ENCODE peak calls at places on chromosomes 2 and 18, in six cellular contexts. T is heart right ventricle, I is NB4, U is stomach, D is OCI-LY7, J is lung. Y is an unnamed sample.

GRCh38 chr2:150983498-150983897 is 278.2 kb downstream of the RBM43 start:
- DNase-seq in T (no peak), I (no peak), U (no peak), D (no peak), J (no peak), Y (no peak)

GRCh38 chr2:23412556-23413155 is 27.7 kb downstream of the KLHL29 start:
- DNase-seq in T (no peak), I (no peak), U (no peak), D (no peak), J (no peak), Y (no peak)

GRCh38 chr2:163601377-163601776 is 134.4 kb downstream of the FIGN start:
- DNase-seq in T (no peak), I (no peak), U (no peak), D (no peak), J (no peak), Y (no peak)

GRCh38 chr2:84257871-84258270 is 201.2 kb downstream of the SUCLG1 start:
- DNase-seq in T (no peak), I (no peak), U (no peak), D (no peak), J (no peak), Y (no peak)

GRCh38 chr2:30230479-30230854 is 867 bp upstream of the LBH start:
- DNase-seq in T (peak; percentile 53), I (no peak), U (no peak), D (peak; percentile 41), J (no peak), Y (no peak)

GRCh38 chr2:45259144-45259543 is 249.9 kb upstream of the SIX2 start:
- DNase-seq in T (no peak), I (no peak), U (peak; percentile 40), D (no peak), J (peak; percentile 41), Y (no peak)

GRCh38 chr2:37500031-37500430 is 155.6 kb downstream of the QPCT start:
- DNase-seq in T (no peak), I (no peak), U (no peak), D (no peak), J (no peak), Y (no peak)

GRCh38 chr2:62966995-62967394 is 83.6 kb upstream of the OTX1 start:
- DNase-seq in T (no peak), I (no peak), U (no peak), D (no peak), J (no peak), Y (no peak)

GRCh38 chr2:10495988-10496313 is 47.8 kb upstream of the ODC1 start:
- DNase-seq in T (no peak), I (no peak), U (peak; percentile 14), D (no peak), J (peak; percentile 27), Y (no peak)

GRCh38 chr2:214019973-214020345 is 390.9 kb upstream of the VWC2L start:
- DNase-seq in T (no peak), I (peak; percentile 21), U (no peak), D (no peak), J (no peak), Y (no peak)

GRCh38 chr18:22933958-22934423 is 863 bp downstream of the RBBP8 start:
- DNase-seq in T (no peak), I (no peak), U (no peak), D (no peak), J (no peak), Y (no peak)

GRCh38 chr2:25960920-25961319 is 21.4 kb downstream of the KIF3C start:
- DNase-seq in T (no peak), I (peak; percentile 80), U (no peak), D (no peak), J (no peak), Y (no peak)

GRCh38 chr2:130756041-130756720 is 841 bp downstream of the AMER3 start:
- DNase-seq in T (no peak), I (peak; percentile 17), U (no peak), D (no peak), J (no peak), Y (peak; percentile 5)

GRCh38 chr2:60424233-60424632 is 129.2 kb downstream of the BCL11A start:
- DNase-seq in T (no peak), I (no peak), U (no peak), D (no peak), J (no peak), Y (no peak)

GRCh38 chr2:196233033-196233807 is 61.8 kb upstream of the STK17B start:
- DNase-seq in T (no peak), I (peak; percentile 58), U (peak; percentile 50), D (peak; percentile 45), J (peak; percentile 45), Y (no peak)

GRCh38 chr2:123165616-123166015 is 859.5 kb upstream of the CNTNAP5 start:
- DNase-seq in T (no peak), I (no peak), U (no peak), D (no peak), J (no peak), Y (no peak)

GRCh38 chr2:45002661-45003210 is 6.5 kb downstream of the SIX2 start:
- DNase-seq in T (no peak), I (no peak), U (no peak), D (no peak), J (no peak), Y (no peak)

GRCh38 chr18:58668897-58669296 is 2.4 kb upstream of the MALT1 start:
- DNase-seq in T (no peak), I (peak; percentile 14), U (no peak), D (no peak), J (no peak), Y (no peak)

GRCh38 chr2:127051116-127051779 is 55.7 kb downstream of the BIN1 start:
- DNase-seq in T (peak; percentile 15), I (no peak), U (no peak), D (no peak), J (no peak), Y (no peak)

GRCh38 chr2:119647440-119648169 is 31.4 kb upstream of the TMEM177 start:
- DNase-seq in T (no peak), I (peak; percentile 56), U (no peak), D (peak; percentile 50), J (no peak), Y (no peak)

GRCh38 chr2:219010162-219010756 is 17.0 kb upstream of the CRYBA2 start:
- DNase-seq in T (no peak), I (peak; percentile 37), U (no peak), D (peak; percentile 44), J (no peak), Y (no peak)

GRCh38 chr2:130251865-130252620 is 53.8 kb upstream of the TUBA3E start:
- DNase-seq in T (no peak), I (no peak), U (no peak), D (no peak), J (no peak), Y (no peak)

GRCh38 chr18:6994719-6995430 is 122.7 kb downstream of the LAMA1 start:
- DNase-seq in T (no peak), I (no peak), U (no peak), D (no peak), J (no peak), Y (no peak)

GRCh38 chr2:200422071-200422470 is 87.8 kb downstream of the KCTD18 start:
- DNase-seq in T (no peak), I (no peak), U (no peak), D (no peak), J (no peak), Y (no peak)

GRCh38 chr18:48871391-48872166 is 79.2 kb downstream of the SMAD7 start:
- DNase-seq in T (no peak), I (no peak), U (no peak), D (no peak), J (no peak), Y (no peak)

GRCh38 chr18:8162797-8163196 is 446.4 kb upstream of the RAB12 start:
- DNase-seq in T (peak; percentile 52), I (no peak), U (no peak), D (no peak), J (no peak), Y (no peak)

GRCh38 chr2:184154438-184154837 is 443.9 kb upstream of the ZNF804A start:
- DNase-seq in T (no peak), I (peak; percentile 2), U (no peak), D (no peak), J (no peak), Y (no peak)

GRCh38 chr2:15826273-15826717 is 114.1 kb upstream of the MYCN start:
- DNase-seq in T (no peak), I (no peak), U (no peak), D (no peak), J (no peak), Y (no peak)

GRCh38 chr2:122077114-122077513 is 321.7 kb downstream of the TSN start:
- DNase-seq in T (no peak), I (no peak), U (no peak), D (no peak), J (no peak), Y (no peak)

GRCh38 chr2:77521931-77522470 is at the start of gene LRRTM4:
- DNase-seq in T (no peak), I (peak; percentile 22), U (no peak), D (no peak), J (no peak), Y (no peak)

GRCh38 chr2:202909394-202910192 is 1.9 kb downstream of the WDR12 start:
- DNase-seq in T (no peak), I (peak; percentile 66), U (no peak), D (no peak), J (no peak), Y (no peak)

GRCh38 chr2:12597555-12597954 is 119.2 kb upstream of the TRIB2 start:
- DNase-seq in T (no peak), I (no peak), U (no peak), D (no peak), J (no peak), Y (no peak)

GRCh38 chr18:2609604-2610003 is 38.2 kb downstream of the NDC80 start:
- DNase-seq in T (no peak), I (no peak), U (no peak), D (no peak), J (no peak), Y (no peak)

GRCh38 chr2:134936691-134937090 is 18.1 kb downstream of the CCNT2 start:
- DNase-seq in T (no peak), I (no peak), U (no peak), D (no peak), J (no peak), Y (no peak)

GRCh38 chr2:207157727-207158126 is 8.0 kb downstream of the KLF7 start:
- DNase-seq in T (no peak), I (no peak), U (no peak), D (no peak), J (no peak), Y (no peak)
- H3K4me3 ChIP-seq in T (no peak overlapping the region), I (no peak overlapping the region), U (no peak overlapping the region), D (no peak overlapping the region), J (no peak overlapping the region), Y (no peak overlapping the region)

GRCh38 chr2:8677646-8678592 is 3.9 kb upstream of the ID2 start:
- DNase-seq in T (peak; percentile 54), I (peak; percentile 55), U (peak; percentile 43), D (peak; percentile 41), J (peak; percentile 45), Y (no peak)
- H3K4me3 ChIP-seq in T (peak overlapping the region; percentile 1), I (peak overlapping the region; percentile 40), U (peak overlapping the region; percentile 54), D (peak overlapping the region; percentile 63), J (no peak overlapping the region), Y (peak overlapping the region; percentile 55)

GRCh38 chr2:238160206-238161129 is 1.7 kb downstream of the ERFE start:
- DNase-seq in T (peak; percentile 14), I (peak; percentile 69), U (no peak), D (peak; percentile 74), J (no peak), Y (no peak)
- H3K4me3 ChIP-seq in T (no peak overlapping the region), I (no peak overlapping the region), U (no peak overlapping the region), D (peak overlapping the region; percentile 64), J (no peak overlapping the region), Y (no peak overlapping the region)

GRCh38 chr18:62982600-62983251 is 267.4 kb downstream of the PHLPP1 start:
- DNase-seq in T (no peak), I (peak; percentile 68), U (peak; percentile 64), D (peak; percentile 49), J (no peak), Y (peak; percentile 67)
- H3K4me3 ChIP-seq in T (no peak overlapping the region), I (no peak overlapping the region), U (peak overlapping the region; percentile 28), D (no peak overlapping the region), J (no peak overlapping the region), Y (no peak overlapping the region)

GRCh38 chr2:64145760-64146159 is 1.5 kb upstream of the PELI1 start:
- DNase-seq in T (no peak), I (no peak), U (no peak), D (no peak), J (no peak), Y (no peak)
- H3K4me3 ChIP-seq in T (no peak overlapping the region), I (no peak overlapping the region), U (no peak overlapping the region), D (peak overlapping the region; percentile 97), J (no peak overlapping the region), Y (no peak overlapping the region)

Y was measured in Jurkat, Clone E6-1.